ENCODE peak calls at places on chromosomes 7 and 10, in seven cellular contexts. S is AG08395; Q is natural killer cell; Z is NCI-H146; W is CD4-positive, CD25-positive, alpha-beta regulatory T cell; M is astrocyte of the hippocampus; Y is stimulated activated CD4-positive, alpha-beta T cell treated with anti-CD3 and anti-CD28 coated beads, Interleukin-2, amount 100 ng/mL, for 4 hours. C is an unnamed sample.
A peak's percentile ranks its signal among the peaks of the same experiment; 100 is the strongest.

GRCh38 chr10:18261063-18261462 is 120.8 kb downstream of the CACNB2 start:
- DNase-seq in Q (no peak), W (no peak), M (no peak), Y (no peak), S (no peak), Z (no peak), C (peak; percentile 8)

GRCh38 chr10:24962998-24963397 is 10.6 kb upstream of the PRTFDC1 start:
- DNase-seq in W (no peak), Q (no peak), Z (no peak), S (no peak), Y (no peak), M (peak; percentile 67), C (no peak)

GRCh38 chr7:55020481-55020871 is 1.7 kb downstream of the EGFR start:
- DNase-seq in W (no peak), M (peak; percentile 47), Z (no peak), Y (no peak), S (no peak), Q (no peak), C (peak; percentile 42)

GRCh38 chr10:132170561-132171361 is 16.0 kb upstream of the DPYSL4 start:
- DNase-seq in M (no peak), S (no peak), Y (no peak), Z (peak; percentile 32), W (no peak), Q (no peak), C (no peak)

GRCh38 chr10:32103721-32104120 is 47.5 kb upstream of the KIF5B start:
- DNase-seq in S (no peak), Y (no peak), Z (no peak), M (no peak), W (no peak), Q (no peak), C (peak; percentile 5)

GRCh38 chr10:103529539-103529938 is 36.0 kb downstream of the NEURL1 start:
- DNase-seq in S (no peak), Z (no peak), M (no peak), Y (no peak), W (no peak), Q (no peak), C (no peak)

GRCh38 chr10:14858338-14858925 is 20.2 kb upstream of the SUV39H2 start:
- DNase-seq in Y (no peak), M (no peak), Z (no peak), Q (no peak), W (no peak), S (no peak), C (no peak)

GRCh38 chr7:610531-611280 is 91.1 kb upstream of the PDGFA start:
- DNase-seq in Z (no peak), Y (no peak), M (no peak), W (no peak), Q (peak; percentile 47), S (no peak), C (no peak)

GRCh38 chr10:60125928-60126327 is 219.6 kb upstream of the CCDC6 start:
- DNase-seq in Q (no peak), S (no peak), M (no peak), Z (no peak), Y (no peak), W (no peak), C (no peak)

GRCh38 chr10:119090968-119091367 is 10.4 kb upstream of the EIF3A start:
- DNase-seq in Z (no peak), Q (peak; percentile 31), Y (no peak), M (peak; percentile 61), S (peak; percentile 75), W (peak; percentile 55), C (peak; percentile 67)

C was measured in myocyte.